ENCODE peak calls at places on chromosome 1, in nine cellular contexts. D, M, P, Q, Z, K, C, N and W are unnamed samples.
A peak's percentile ranks its signal among the peaks of the same experiment; 100 is the strongest.

GRCh38 chr1:184881941-184882648 is 92.2 kb downstream of the NIBAN1 start:
- DNase-seq in D (no peak), P (no peak), N (no peak), Z (no peak), M (no peak), C (peak; percentile 93), Q (no peak), K (no peak), W (no peak)

GRCh38 chr1:183841950-183842816 is 37.3 kb downstream of the RGL1 start:
- DNase-seq in Q (no peak), Z (peak; percentile 43), P (peak; percentile 31), N (no peak), D (peak; percentile 21), C (peak; percentile 95), K (no peak), M (no peak), W (peak; percentile 4)

GRCh38 chr1:11355594-11356467 is 82.8 kb downstream of the UBIAD1 start:
- DNase-seq in D (no peak), M (no peak), K (no peak), Q (no peak), Z (no peak), P (no peak), C (no peak), N (no peak), W (no peak)

GRCh38 chr1:82000221-82000620 is 199.5 kb downstream of the ADGRL2 start:
- DNase-seq in D (no peak), Z (no peak), M (no peak), Q (no peak), P (no peak), K (no peak), C (no peak), N (no peak), W (no peak)

GRCh38 chr1:82837261-82837660 is 1036.5 kb downstream of the ADGRL2 start:
- DNase-seq in Z (no peak), Q (no peak), P (no peak), D (no peak), M (no peak), C (no peak), K (no peak), N (no peak), W (no peak)

GRCh38 chr1:116853680-116854191 is 56.0 kb upstream of the PTGFRN start:
- DNase-seq in Q (no peak), Z (no peak), N (no peak), C (peak; percentile 66), P (no peak), K (no peak), D (peak; percentile 49), M (no peak), W (no peak)

GRCh38 chr1:219324171-219324570 is 150.5 kb downstream of the LYPLAL1 start:
- DNase-seq in K (no peak), P (no peak), Z (no peak), M (no peak), C (no peak), Q (no peak), D (no peak), N (no peak), W (no peak)

GRCh38 chr1:232655041-232655745 is 25.3 kb upstream of the SIPA1L2 start:
- DNase-seq in N (no peak), K (no peak), C (no peak), P (no peak), Z (no peak), Q (no peak), M (no peak), D (no peak), W (no peak)

GRCh38 chr1:3750716-3751115 is 1.5 kb upstream of the CCDC27 start:
- DNase-seq in N (no peak), P (no peak), C (no peak), Z (no peak), K (no peak), Q (no peak), D (no peak), M (no peak), W (no peak)

GRCh38 chr1:211017066-211017691 is 116.8 kb downstream of the KCNH1 start:
- DNase-seq in D (no peak), Q (no peak), K (no peak), Z (no peak), P (no peak), N (no peak), C (no peak), M (no peak), W (no peak)

GRCh38 chr1:161084205-161084988 is 5.0 kb downstream of the NECTIN4 start:
- DNase-seq in K (no peak), Q (peak; percentile 46), M (no peak), Z (no peak), C (peak; percentile 47), P (no peak), N (no peak), D (peak; percentile 61), W (no peak)

GRCh38 chr1:101357444-101357986 is 120.7 kb downstream of the S1PR1 start:
- DNase-seq in C (peak; percentile 88), K (no peak), N (peak; percentile 61), Q (no peak), M (peak; percentile 34), Z (peak; percentile 87), P (peak; percentile 46), D (peak; percentile 55), W (peak; percentile 81)

GRCh38 chr1:184867866-184868585 is 106.3 kb downstream of the NIBAN1 start:
- DNase-seq in K (no peak), C (no peak), P (no peak), N (no peak), D (no peak), Z (no peak), M (no peak), Q (no peak), W (no peak)

GRCh38 chr1:160726114-160726497 is 12.9 kb upstream of the SLAMF7 start:
- DNase-seq in K (no peak), Z (no peak), P (no peak), M (no peak), C (peak; percentile 17), N (no peak), Q (no peak), D (no peak), W (no peak)

GRCh38 chr1:20185834-20186782 is at the start of the genes PLA2G2C and UBXN10:
- DNase-seq in Z (no peak), N (peak; percentile 56), C (peak; percentile 60), K (peak; percentile 76), Q (peak; percentile 78), M (peak; percentile 44), P (peak; percentile 60), D (no peak), W (peak; percentile 44)

GRCh38 chr1:234978397-234979291 is 150.0 kb downstream of the TOMM20 start:
- DNase-seq in C (peak; percentile 78), M (peak; percentile 58), Z (peak; percentile 61), Q (no peak), K (no peak), D (no peak), N (peak; percentile 86), P (peak; percentile 56), W (peak; percentile 82)

GRCh38 chr1:6243993-6244392 is at the start of gene HES3:
- DNase-seq in C (no peak), Q (no peak), Z (no peak), N (no peak), M (no peak), P (no peak), D (no peak), K (no peak), W (no peak)
- H3K27me3 ChIP-seq in C (peaks cover 99% of the 10 kb centered on the region), Q (peaks cover 15% of the 10 kb centered on the region), Z (peaks cover 3% of the 10 kb centered on the region), N (no peaks in the 10 kb centered on the region), M (peaks cover 30% of the 10 kb centered on the region), P (peaks cover 78% of the 10 kb centered on the region), D (peaks cover 32% of the 10 kb centered on the region), K (peaks cover 69% of the 10 kb centered on the region), W (peaks cover 48% of the 10 kb centered on the region)

DNA sequence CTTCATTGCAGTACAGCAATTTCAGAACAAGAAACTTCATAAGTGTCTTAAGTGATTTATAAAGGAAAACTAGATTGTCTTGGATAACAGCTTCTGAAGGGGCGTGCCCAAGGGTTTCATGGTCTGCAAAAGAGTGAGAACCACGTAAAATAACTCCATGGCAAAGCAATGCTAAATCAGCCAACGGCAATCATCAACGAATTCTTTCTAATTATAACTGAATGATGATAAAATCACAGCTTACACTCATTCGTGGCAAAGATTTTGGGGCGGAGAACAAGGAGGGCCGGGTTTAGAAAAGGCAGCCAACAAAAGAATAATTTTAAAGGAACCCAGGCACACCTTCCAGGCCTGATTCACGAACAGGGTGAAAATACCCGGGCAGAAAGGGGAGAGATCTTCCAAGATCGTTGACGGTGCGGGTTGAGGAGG is 54.0 kb upstream of the ASPM start:
- DNase-seq in D (no peak), Z (peak; percentile 23), M (no peak), K (no peak), Q (no peak), C (peak; percentile 50), P (no peak), N (peak; percentile 21), W (peak; percentile 48)
- H3K4me1 ChIP-seq in D (no peaks in the 10 kb centered on the region), Z (peaks cover 10% of the 10 kb centered on the region), M (no peaks in the 10 kb centered on the region), K (peaks cover 55% of the 10 kb centered on the region), Q (peaks cover 27% of the 10 kb centered on the region), C (peaks cover 19% of the 10 kb centered on the region), P (peaks cover 40% of the 10 kb centered on the region), N (peaks cover 12% of the 10 kb centered on the region), W (peaks cover 61% of the 10 kb centered on the region)

GRCh38 chr1:109250454-109251276 is 1.3 kb downstream of the CELSR2 start:
- DNase-seq in K (no peak), Z (no peak), D (no peak), N (no peak), C (no peak), M (no peak), P (no peak), Q (peak; percentile 57), W (no peak)
- H3K4me3 ChIP-seq in K (peak overlapping the region; percentile 53), Z (peak overlapping the region; percentile 70), D (no peak overlapping the region), N (peak overlapping the region; percentile 82), C (no peak overlapping the region), M (no peak overlapping the region), P (peak overlapping the region; percentile 70), Q (no peak overlapping the region), W (no peak overlapping the region)

GRCh38 chr1:175889044-175889443 is 145.6 kb upstream of the TNR start:
- DNase-seq in C (no peak), Q (no peak), M (no peak), D (no peak), Z (no peak), P (no peak), N (no peak), K (no peak), W (no peak)
- H3K27me3 ChIP-seq in C (no peaks in the 10 kb centered on the region), Q (no peaks in the 10 kb centered on the region), M (no peaks in the 10 kb centered on the region), D (no peaks in the 10 kb centered on the region), Z (no peaks in the 10 kb centered on the region), P (no peaks in the 10 kb centered on the region), N (no peaks in the 10 kb centered on the region), K (no peaks in the 10 kb centered on the region), W (no peaks in the 10 kb centered on the region)

DNA sequence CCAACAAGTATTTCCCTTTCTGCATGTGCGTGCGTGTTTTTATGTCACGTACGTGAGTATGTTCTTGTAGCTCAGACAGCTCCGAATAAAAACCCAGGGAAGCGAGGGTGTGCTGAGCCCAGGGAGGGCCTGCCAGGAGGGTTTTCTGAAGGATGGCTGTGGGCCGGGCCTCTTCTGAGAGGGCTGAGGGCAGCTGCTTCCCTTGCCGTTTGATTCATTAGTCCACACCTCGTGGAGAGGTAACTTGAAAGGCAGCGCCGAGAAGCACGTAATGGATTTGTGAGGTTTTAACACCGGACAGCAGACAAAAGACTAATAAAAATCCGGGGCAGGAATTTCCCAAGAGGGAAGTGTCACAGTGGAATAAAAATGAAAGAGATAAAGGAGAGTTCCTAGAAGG is 29.5 kb downstream of the CD247 start:
- DNase-seq in C (no peak), D (no peak), Z (no peak), M (no peak), N (peak; percentile 13), P (no peak), Q (no peak), K (no peak), W (no peak)
- H3K4me1 ChIP-seq in C (peaks cover 25% of the 10 kb centered on the region), D (no peaks in the 10 kb centered on the region), Z (no peaks in the 10 kb centered on the region), M (no peaks in the 10 kb centered on the region), N (no peaks in the 10 kb centered on the region), P (no peaks in the 10 kb centered on the region), Q (no peaks in the 10 kb centered on the region), K (no peaks in the 10 kb centered on the region), W (peaks cover 99% of the 10 kb centered on the region)